ENCODE peak calls at places on chromosomes 2 and 18, in ten cellular contexts. O is fibroblast of lung; Z is PC-3; Y is cardiac muscle cell; E is CD4-positive, CD25-positive, alpha-beta regulatory T cell; V is mesendoderm; W is naive thymus-derived CD4-positive, alpha-beta T cell; R is effector memory CD4-positive, alpha-beta T cell; X is small intestine; D is neural progenitor cell. Q is an unnamed sample.

GRCh38 chr2:96970910-96971309 is 15.5 kb downstream of the FAM178B start:
- DNase-seq in V (no peak), D (no peak), X (no peak), Y (no peak), O (no peak), Z (no peak), W (no peak), E (no peak), R (no peak), Q (no peak)

GRCh38 chr2:112703684-112704083 is 17.1 kb upstream of the NT5DC4 start:
- DNase-seq in W (peak; percentile 3), Y (no peak), D (no peak), Z (no peak), V (no peak), E (no peak), X (no peak), R (no peak), O (no peak), Q (no peak)

GRCh38 chr18:7367336-7367735 is 136.4 kb downstream of the LRRC30 start:
- DNase-seq in D (no peak), X (no peak), R (no peak), W (no peak), O (no peak), Y (no peak), E (no peak), V (peak; percentile 58), Z (no peak), Q (no peak)

GRCh38 chr18:25921677-25922421 is 168.6 kb downstream of the SS18 start:
- DNase-seq in E (peak; percentile 27), V (peak; percentile 86), R (peak; percentile 1), Z (peak; percentile 60), Y (peak; percentile 35), O (peak; percentile 0), X (peak; percentile 42), D (peak; percentile 39), W (peak; percentile 33), Q (no peak)

GRCh38 chr2:171652411-171652775 is 34.9 kb upstream of the DYNC1I2 start:
- DNase-seq in D (no peak), V (peak; percentile 29), Z (peak; percentile 23), Y (no peak), R (no peak), X (no peak), O (no peak), W (no peak), E (no peak), Q (no peak)

GRCh38 chr2:62467100-62467474 is 38.9 kb downstream of the TMEM17 start:
- DNase-seq in O (no peak), V (no peak), Y (no peak), D (no peak), W (no peak), R (no peak), Z (no peak), E (no peak), X (no peak), Q (no peak)

GRCh38 chr2:196475621-196476020 is 163.9 kb upstream of the CCDC150 start:
- DNase-seq in Z (no peak), W (no peak), E (no peak), D (no peak), X (no peak), R (no peak), Y (no peak), V (no peak), O (no peak), Q (no peak)

GRCh38 chr2:209526541-209526940 is 102.7 kb downstream of the MAP2 start:
- DNase-seq in Z (no peak), O (no peak), V (no peak), Y (peak; percentile 42), D (no peak), E (no peak), R (no peak), W (no peak), X (peak; percentile 38), Q (no peak)

GRCh38 chr18:35582899-35583558 is 1.5 kb downstream of the GALNT1 start:
- DNase-seq in W (no peak), R (no peak), D (peak; percentile 48), O (peak; percentile 63), X (peak; percentile 71), Y (peak; percentile 42), E (no peak), V (no peak), Z (peak; percentile 49), Q (no peak)

GRCh38 chr2:58634653-58635347 is 393.7 kb upstream of the FANCL start:
- DNase-seq in E (no peak), Y (no peak), O (peak; percentile 25), W (no peak), X (no peak), V (peak; percentile 86), R (no peak), Z (peak; percentile 91), D (no peak), Q (no peak)

GRCh38 chr2:194343167-194343566 is 1313.9 kb upstream of the SLC39A10 start:
- DNase-seq in Y (no peak), X (no peak), R (no peak), W (no peak), E (no peak), O (no peak), V (no peak), Z (no peak), D (no peak), Q (no peak)

GRCh38 chr18:986071-986470 is 81.4 kb downstream of the ADCYAP1 start:
- DNase-seq in X (no peak), Y (no peak), E (no peak), R (no peak), W (no peak), D (peak; percentile 35), O (peak; percentile 52), V (peak; percentile 25), Z (no peak), Q (no peak)

GRCh38 chr2:138207531-138207930 is 243.3 kb downstream of the HNMT start:
- DNase-seq in Z (no peak), Y (no peak), R (no peak), X (no peak), O (peak; percentile 21), W (no peak), D (no peak), V (no peak), E (no peak), Q (no peak)

GRCh38 chr18:76495435-76496199 is 575 bp upstream of the ZNF516 start:
- DNase-seq in X (peak; percentile 67), R (no peak), D (peak; percentile 79), V (peak; percentile 71), E (no peak), W (no peak), O (peak; percentile 66), Y (peak; percentile 63), Z (no peak), Q (peak; percentile 27)

GRCh38 chr2:208112969-208113368 is 11.4 kb downstream of the CRYGD start:
- DNase-seq in R (no peak), Y (no peak), Z (peak; percentile 57), X (no peak), W (no peak), E (no peak), V (peak; percentile 95), D (peak; percentile 24), O (no peak), Q (no peak)

GRCh38 chr2:42187886-42188285 is 18.7 kb downstream of the EML4 start:
- DNase-seq in X (no peak), O (no peak), E (no peak), R (no peak), V (no peak), Y (no peak), D (no peak), W (no peak), Z (no peak), Q (no peak)

GRCh38 chr2:42184346-42184745 is 15.2 kb downstream of the EML4 start:
- DNase-seq in D (no peak), Y (no peak), R (no peak), W (no peak), E (no peak), V (peak; percentile 54), X (no peak), Z (no peak), O (no peak), Q (no peak)

GRCh38 chr2:42185200-42185921 is 16.2 kb downstream of the EML4 start:
- DNase-seq in X (no peak), R (no peak), D (no peak), E (no peak), V (no peak), Y (peak; percentile 52), O (peak; percentile 21), W (no peak), Z (no peak), Q (no peak)

GRCh38 chr2:42186945-42187632 is 17.9 kb downstream of the EML4 start:
- DNase-seq in X (no peak), Y (no peak), O (no peak), D (no peak), V (no peak), W (no peak), E (no peak), Z (no peak), R (no peak), Q (no peak)

DNA sequence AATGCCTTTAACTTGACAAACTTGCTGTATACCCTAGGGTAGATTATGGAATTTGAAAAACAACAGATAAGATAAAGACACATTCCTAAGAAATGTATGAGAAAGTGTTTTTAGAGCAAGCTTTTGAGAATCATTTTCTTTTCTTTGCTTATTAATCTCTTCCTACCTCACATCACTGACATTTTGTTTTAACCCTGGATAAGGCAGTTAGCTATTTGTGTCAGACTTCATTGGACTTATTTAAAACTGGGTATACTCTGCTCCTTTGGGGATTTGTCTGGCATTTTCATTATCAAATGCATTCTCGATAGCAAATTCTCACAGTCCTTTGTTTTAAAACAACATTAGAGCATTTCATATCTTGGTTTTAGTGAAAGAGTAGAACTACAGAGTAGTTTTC is 17.2 kb downstream of the EML4 start:
- DNase-seq in Z (no peak), Y (peak; percentile 40), W (no peak), D (no peak), V (no peak), R (no peak), E (no peak), X (no peak), O (peak; percentile 16), Q (no peak)
- H3K4me1 ChIP-seq in Z (no peaks in the 10 kb centered on the region), Y (peaks cover 14% of the 10 kb centered on the region), W (peaks cover 51% of the 10 kb centered on the region), D (no peaks in the 10 kb centered on the region), V (peaks cover 6% of the 10 kb centered on the region), R (peaks cover 20% of the 10 kb centered on the region), E (peaks cover 74% of the 10 kb centered on the region), X (peaks cover 9% of the 10 kb centered on the region), O (peaks cover 4% of the 10 kb centered on the region), Q (peaks cover 24% of the 10 kb centered on the region)

GRCh38 chr18:2971741-2972552 is 41.0 kb downstream of the LPIN2 start:
- DNase-seq in Y (no peak), Z (no peak), E (peak; percentile 70), D (no peak), X (peak; percentile 51), V (no peak), W (no peak), R (peak; percentile 57), O (no peak), Q (no peak)
- H3K4me3 ChIP-seq in Y (no peak overlapping the region), Z (no peak overlapping the region), E (peak overlapping the region; percentile 88), D (no peak overlapping the region), X (no peak overlapping the region), V (no peak overlapping the region), W (peak overlapping the region; percentile 45), R (peak overlapping the region; percentile 13), O (no peak overlapping the region), Q (no peak overlapping the region)

GRCh38 chr2:217393585-217394032 is 533.7 kb upstream of the TNP1 start:
- DNase-seq in Y (peak; percentile 86), D (no peak), V (no peak), O (peak; percentile 97), Z (peak; percentile 9), R (no peak), E (no peak), X (no peak), W (no peak), Q (peak; percentile 6)
- H3K27ac ChIP-seq in Y (no peak overlapping the region), D (no peak overlapping the region), V (no peak overlapping the region), O (peak overlapping the region; percentile 67), Z (no peak overlapping the region), R (no peak overlapping the region), E (no peak overlapping the region), X (no peak overlapping the region), W (no peak overlapping the region), Q (no peak overlapping the region)

GRCh38 chr2:10917927-10918326 is 6.2 kb downstream of the KCNF1 start:
- DNase-seq in R (no peak), Y (no peak), E (no peak), W (no peak), X (no peak), O (no peak), Z (no peak), V (no peak), D (no peak), Q (no peak)
- H3K4me1 ChIP-seq in R (no peaks in the 10 kb centered on the region), Y (no peaks in the 10 kb centered on the region), E (no peaks in the 10 kb centered on the region), W (no peaks in the 10 kb centered on the region), X (no peaks in the 10 kb centered on the region), O (peaks cover 5% of the 10 kb centered on the region), Z (no peaks in the 10 kb centered on the region), V (no peaks in the 10 kb centered on the region), D (no peaks in the 10 kb centered on the region), Q (no peaks in the 10 kb centered on the region)